ENCODE peak calls at places on chromosomes 5 and 9, in seven cellular contexts. Z, K, B, D, J, F and U are unnamed samples.

GRCh38 chr5:15002791-15003190 is 131.2 kb upstream of the ANKH start:
- DNase-seq in D (no peak), B (no peak), F (no peak), K (no peak), Z (no peak), J (no peak), U (no peak)

GRCh38 chr9:128435611-128436010 is 15.0 kb downstream of the CERCAM start:
- DNase-seq in K (no peak), Z (no peak), B (no peak), D (no peak), F (no peak), J (no peak), U (no peak)

GRCh38 chr9:86792136-86792535 is 155.2 kb downstream of the GAS1 start:
- DNase-seq in D (no peak), K (no peak), B (no peak), F (no peak), J (peak), Z (peak), U (no peak)

GRCh38 chr5:101838329-101838964 is 457.6 kb downstream of the SLCO4C1 start:
- DNase-seq in K (no peak), J (no peak), D (peak), B (no peak), Z (no peak), F (no peak), U (no peak)

GRCh38 chr5:174086751-174087150 is 41.2 kb downstream of the NSG2 start:
- DNase-seq in D (no peak), Z (peak), J (no peak), F (no peak), B (no peak), K (no peak), U (no peak)

GRCh38 chr5:55734658-55735057 is 3.2 kb upstream of the DDX4 start:
- DNase-seq in Z (no peak), F (no peak), K (no peak), J (no peak), D (no peak), B (no peak), U (no peak)

GRCh38 chr5:1445313-1445894 is at the start of gene SLC6A3:
- DNase-seq in F (peak), B (peak), J (no peak), Z (no peak), K (peak), D (no peak), U (no peak)

GRCh38 chr5:135828793-135829150 is 5.7 kb upstream of the SLC25A48 start:
- DNase-seq in K (no peak), J (no peak), B (no peak), Z (no peak), F (no peak), D (no peak), U (no peak)

GRCh38 chr9:89794918-89795317 is 190.1 kb downstream of the GADD45G start:
- DNase-seq in F (no peak), J (no peak), K (no peak), Z (no peak), B (no peak), D (no peak), U (peak)

GRCh38 chr5:158032246-158032645 is 173.3 kb upstream of the CLINT1 start:
- DNase-seq in J (no peak), Z (no peak), F (no peak), K (no peak), D (no peak), B (no peak), U (no peak)

GRCh38 chr5:16736158-16736994 is 119.6 kb upstream of the RETREG1 start:
- DNase-seq in K (no peak), J (no peak), B (peak), D (peak), Z (peak), F (no peak), U (no peak)

GRCh38 chr5:164186550-164186949 is 681.1 kb downstream of the MAT2B start:
- DNase-seq in J (no peak), Z (no peak), K (no peak), D (no peak), B (no peak), F (no peak), U (no peak)

GRCh38 chr5:142327111-142327842 is 2.5 kb upstream of the SPRY4 start:
- DNase-seq in Z (peak), D (peak), J (peak), F (no peak), K (no peak), B (no peak), U (no peak)

GRCh38 chr5:78627766-78628165 is 20.8 kb downstream of the LHFPL2 start:
- DNase-seq in D (no peak), K (no peak), F (no peak), B (no peak), Z (no peak), J (peak), U (no peak)

GRCh38 chr5:78626009-78626571 is 22.5 kb downstream of the LHFPL2 start:
- DNase-seq in Z (no peak), F (no peak), B (no peak), K (no peak), J (peak), D (peak), U (peak)

GRCh38 chr5:78624992-78625391 is 23.6 kb downstream of the LHFPL2 start:
- DNase-seq in K (no peak), B (no peak), Z (no peak), F (no peak), J (no peak), D (no peak), U (no peak)

GRCh38 chr5:78628260-78629024 is 20.1 kb downstream of the LHFPL2 start:
- DNase-seq in K (peak), F (no peak), J (no peak), D (no peak), Z (no peak), B (no peak), U (no peak)

GRCh38 chr5:78627175-78627574 is 21.4 kb downstream of the LHFPL2 start:
- DNase-seq in F (no peak), J (peak), B (no peak), K (no peak), Z (no peak), D (peak), U (no peak)
- TF ChIP-seq CTCF in F (no peak), J (peak), B (peak), K (no peak), Z (peak), D (peak), U (no peak)

GRCh38 chr5:131418846-131419245 is 155.0 kb downstream of the CDC42SE2 start:
- DNase-seq in Z (no peak), F (no peak), K (no peak), D (no peak), B (no peak), J (no peak), U (no peak)
- TF ChIP-seq CTCF in Z (no peak), F (no peak), K (no peak), D (no peak), B (no peak), J (no peak), U (no peak)

GRCh38 chr5:34687269-34688011 is 31.3 kb downstream of the RAI14 start:
- DNase-seq in J (peak), Z (no peak), D (no peak), F (no peak), B (no peak), K (no peak), U (no peak)

GRCh38 chr5:34684980-34685352 is 28.8 kb downstream of the RAI14 start:
- DNase-seq in F (no peak), K (no peak), Z (no peak), J (no peak), D (no peak), B (no peak), U (no peak)

GRCh38 chr5:34688015-34688800 is 32.1 kb downstream of the RAI14 start:
- DNase-seq in K (no peak), B (no peak), Z (no peak), F (no peak), D (no peak), J (no peak), U (no peak)

GRCh38 chr5:34685485-34686197 is 29.5 kb downstream of the RAI14 start:
- DNase-seq in J (peak), K (no peak), F (no peak), Z (no peak), D (peak), B (no peak), U (no peak)

DNA sequence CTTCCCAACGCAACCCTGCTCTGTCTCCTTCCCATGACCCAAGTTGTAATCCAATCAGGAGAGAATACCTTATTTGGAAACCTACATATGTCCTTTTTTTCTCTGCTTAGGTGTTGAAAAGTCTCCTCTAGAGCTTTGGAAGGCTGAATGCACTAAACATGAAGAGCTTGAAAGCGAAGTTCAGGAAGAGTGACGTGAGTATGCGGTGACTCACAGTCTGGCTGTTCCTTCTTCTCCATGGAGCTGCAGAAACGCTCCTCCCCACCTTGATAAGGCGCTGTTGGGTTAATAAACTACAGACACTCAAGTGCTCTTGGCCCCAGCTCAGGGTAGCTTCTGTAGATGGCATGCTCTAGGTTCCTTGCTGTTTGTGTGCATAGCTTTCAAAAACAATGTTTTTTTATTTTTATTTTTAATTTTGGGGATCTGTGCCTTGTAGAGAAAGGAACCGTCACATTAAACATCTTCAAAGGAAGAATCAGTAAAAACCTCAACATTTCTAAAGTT is 30.7 kb downstream of the RAI14 start:
- DNase-seq in F (peak), K (no peak), J (peak), Z (peak), D (peak), B (peak), U (peak)
- TF ChIP-seq CTCF in F (no peak), K (no peak), J (no peak), Z (no peak), D (peak), B (no peak), U (no peak)

GRCh38 chr5:45533692-45534091 is 162.5 kb downstream of the HCN1 start:
- DNase-seq in D (no peak), F (no peak), B (no peak), K (no peak), J (no peak), Z (no peak), U (no peak)
- TF ChIP-seq CTCF in D (no peak), F (no peak), B (no peak), K (no peak), J (no peak), Z (no peak), U (no peak)

GRCh38 chr9:121929893-121930875 is 162.9 kb downstream of the TTLL11 start:
- DNase-seq in F (no peak), B (no peak), D (no peak), J (no peak), K (peak), Z (no peak), U (no peak)
- TF ChIP-seq CTCF in F (no peak), B (no peak), D (peak), J (no peak), K (peak), Z (no peak), U (no peak)

GRCh38 chr5:10863763-10864383 is 102.8 kb upstream of the DAP start:
- DNase-seq in Z (peak), B (no peak), D (peak), J (peak), K (peak), F (no peak), U (peak)

GRCh38 chr5:10867408-10868303 is 106.6 kb upstream of the DAP start:
- DNase-seq in J (no peak), D (no peak), K (no peak), Z (no peak), B (peak), F (no peak), U (no peak)

DNA sequence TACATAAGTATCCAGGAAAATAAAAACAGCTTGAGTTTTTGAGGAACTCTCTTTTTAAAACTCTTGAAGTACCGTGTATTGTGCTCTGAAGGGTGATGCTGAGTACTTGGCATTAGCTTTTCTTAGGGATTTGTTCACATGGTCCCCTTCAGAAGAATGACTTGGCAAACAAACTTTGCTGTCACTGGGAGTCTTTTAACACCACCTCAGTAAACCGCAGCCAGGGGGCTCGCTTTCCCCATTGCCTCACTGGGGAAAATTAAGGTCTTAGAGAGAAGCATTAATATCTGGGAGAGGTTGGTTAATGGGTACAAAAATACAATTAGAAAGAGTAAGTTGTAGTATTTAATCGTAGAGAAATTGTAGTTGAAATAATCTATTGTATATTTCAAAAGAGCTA is 105.9 kb upstream of the DAP start:
- DNase-seq in K (no peak), F (no peak), D (peak), B (no peak), J (no peak), Z (no peak), U (no peak)
- TF ChIP-seq CTCF in K (peak), F (no peak), D (peak), B (peak), J (peak), Z (no peak), U (no peak)

GRCh38 chr9:99431103-99431502 is 209.0 kb downstream of the SEC61B start:
- DNase-seq in Z (no peak), F (no peak), J (peak), B (no peak), K (no peak), D (peak), U (no peak)

GRCh38 chr9:99425124-99425523 is 203.0 kb downstream of the SEC61B start:
- DNase-seq in F (no peak), Z (no peak), K (no peak), J (no peak), D (no peak), B (no peak), U (no peak)

GRCh38 chr9:99430301-99430700 is 208.2 kb downstream of the SEC61B start:
- DNase-seq in J (peak), K (no peak), F (no peak), Z (no peak), B (no peak), D (peak), U (no peak)

GRCh38 chr9:99427252-99427651 is 205.2 kb downstream of the SEC61B start:
- DNase-seq in F (no peak), D (no peak), J (no peak), B (no peak), K (no peak), Z (no peak), U (no peak)

DNA sequence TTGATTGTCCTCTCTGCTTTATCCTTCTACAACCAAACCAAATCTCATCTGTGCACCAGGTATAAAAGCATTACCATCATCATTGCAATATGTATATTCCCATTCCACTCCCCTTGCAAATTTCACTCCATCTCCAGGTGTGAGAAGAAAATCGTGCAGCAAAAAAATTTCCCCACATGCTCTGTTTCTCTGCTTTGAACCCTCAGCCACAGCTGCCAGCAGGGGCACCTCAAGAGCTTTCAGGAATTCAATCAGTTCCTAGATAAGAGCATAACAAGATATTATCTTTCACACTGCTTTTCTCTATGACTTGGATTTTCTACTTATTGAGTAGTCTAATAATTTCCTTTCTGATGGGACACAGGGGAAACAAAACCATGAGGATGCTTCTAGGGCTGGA is 204.4 kb downstream of the SEC61B start:
- DNase-seq in K (no peak), D (no peak), J (no peak), F (no peak), B (no peak), Z (no peak), U (no peak)
- TF ChIP-seq CTCF in K (no peak), D (no peak), J (no peak), F (no peak), B (no peak), Z (no peak), U (no peak)

GRCh38 chr5:119943148-119943547 is 313.8 kb downstream of the FAM170A start:
- DNase-seq in D (peak), B (no peak), Z (peak), J (peak), K (no peak), F (no peak), U (no peak)
- TF ChIP-seq CTCF in D (peak), B (peak), Z (peak), J (peak), K (no peak), F (no peak), U (no peak)